ENCODE peak calls at places on chromosomes 5 and 9, in eight cellular contexts. S is ecto neural progenitor cell, X is body of pancreas, R is sigmoid colon, J is NCI-H1092 treated with DMSO at 0.1 percent for 48 hours, O is H9, M is neural crest cell, N is KG1. E is an unnamed sample.
A peak's percentile ranks its signal among the peaks of the same experiment; 100 is the strongest.

GRCh38 chr5:167970002-167970401 is 321.4 kb upstream of the WWC1 start:
- DNase-seq in S (no peak), J (no peak), R (no peak), O (no peak), N (no peak), X (no peak), M (no peak), E (no peak)

GRCh38 chr9:71737455-71737854 is 30.9 kb downstream of the CEMIP2 start:
- DNase-seq in S (no peak), J (no peak), R (no peak), X (peak; percentile 73), N (no peak), O (no peak), M (no peak), E (no peak)

GRCh38 chr5:56094579-56095361 is 100.0 kb upstream of the IL6ST start:
- DNase-seq in S (no peak), R (no peak), N (no peak), O (no peak), M (no peak), J (no peak), X (no peak), E (no peak)

GRCh38 chr9:122552812-122553211 is at the start of gene OR1N2:
- DNase-seq in N (no peak), M (no peak), J (no peak), O (no peak), X (no peak), S (no peak), R (no peak), E (no peak)

GRCh38 chr5:140875085-140876065 is at the start of gene PCDHA12:
- DNase-seq in M (no peak), X (no peak), R (no peak), S (peak; percentile 61), O (peak; percentile 45), N (no peak), J (no peak), E (no peak)

GRCh38 chr5:53679261-53679660 is 118.8 kb downstream of the NDUFS4 start:
- DNase-seq in N (no peak), J (no peak), O (no peak), S (no peak), R (no peak), X (no peak), M (no peak), E (no peak)

GRCh38 chr5:373710-374602 is 52.4 kb downstream of the AHRR start:
- DNase-seq in N (peak; percentile 81), R (no peak), X (peak; percentile 30), M (no peak), S (peak; percentile 52), O (peak; percentile 32), J (peak; percentile 56), E (peak; percentile 34)

GRCh38 chr5:20113930-20114329 is 125.9 kb upstream of the CDH18 start:
- DNase-seq in M (no peak), S (no peak), R (no peak), N (no peak), O (no peak), X (no peak), J (no peak), E (no peak)

GRCh38 chr5:4911646-4912403 is 228.3 kb upstream of the ADAMTS16 start:
- DNase-seq in S (no peak), X (no peak), J (no peak), O (no peak), M (no peak), N (no peak), R (no peak), E (no peak)

GRCh38 chr5:53031695-53032096 is 42.5 kb downstream of the ITGA2 start:
- DNase-seq in M (no peak), R (no peak), O (no peak), S (no peak), X (no peak), J (no peak), N (no peak), E (no peak)

GRCh38 chr9:124502711-124503702 is 4.2 kb downstream of the NR5A1 start:
- DNase-seq in O (peak; percentile 63), J (peak; percentile 12), N (no peak), S (no peak), R (no peak), M (no peak), X (no peak), E (no peak)

GRCh38 chr9:91100878-91101450 is 260.8 kb downstream of the AUH start:
- DNase-seq in M (no peak), J (no peak), R (peak; percentile 78), O (no peak), N (no peak), X (peak; percentile 14), S (no peak), E (no peak)

GRCh38 chr9:92035687-92036410 is 79.4 kb downstream of the SPTLC1 start:
- DNase-seq in R (peak; percentile 93), J (no peak), O (no peak), M (no peak), S (no peak), N (no peak), X (no peak), E (no peak)

GRCh38 chr9:99120256-99120655 is 15.3 kb downstream of the TGFBR1 start:
- DNase-seq in X (no peak), N (no peak), R (no peak), M (no peak), J (no peak), O (no peak), S (no peak), E (no peak)

GRCh38 chr9:83242066-83242465 is 179.1 kb upstream of the RASEF start:
- DNase-seq in M (no peak), S (no peak), J (no peak), O (no peak), R (no peak), N (no peak), X (no peak), E (no peak)

GRCh38 chr5:68277427-68277826 is 61.9 kb downstream of the PIK3R1 start:
- DNase-seq in J (no peak), X (no peak), M (no peak), S (no peak), R (no peak), N (no peak), O (no peak), E (no peak)

GRCh38 chr9:78158286-78158685 is 77.6 kb upstream of the CEP78 start:
- DNase-seq in N (no peak), O (no peak), X (no peak), S (no peak), R (no peak), J (no peak), M (no peak), E (no peak)